ENCODE peak calls at places on chromosomes 1 and 21, in four cellular contexts. I is IMR-90, R is cardiac muscle cell, C is pancreas. B is an unnamed sample. For H3K9me3, the result is how much of the 10 kb centered on the place peaks cover.

GRCh38 chr1:58619286-58620054 is 42.4 kb upstream of the TACSTD2 start:
- DNase-seq in I (no peak), R (no peak), C (peak), B (no peak)

GRCh38 chr1:202160377-202160940 is at the start of gene PTPN7:
- DNase-seq in I (no peak), R (no peak), C (no peak), B (peak)

GRCh38 chr1:41613646-41614592 is 129.4 kb upstream of the EDN2 start:
- DNase-seq in I (peak), R (no peak), C (no peak), B (no peak)

GRCh38 chr21:36092676-36093075 is 22.9 kb downstream of the CBR1 start:
- DNase-seq in I (no peak), R (no peak), C (no peak), B (no peak)

GRCh38 chr1:231937013-231937754 is 310.6 kb downstream of the DISC1 start:
- DNase-seq in I (no peak), R (peak), C (no peak), B (no peak)

GRCh38 chr1:6260961-6261614 is at the start of gene GPR153:
- DNase-seq in I (no peak), R (peak), C (no peak), B (peak)

GRCh38 chr1:100382657-100383056 is 30.4 kb downstream of the CDC14A start:
- DNase-seq in I (no peak), R (no peak), C (no peak), B (no peak)

GRCh38 chr1:20184997-20185833 is 681 bp upstream of the UBXN10 start:
- DNase-seq in I (no peak), R (no peak), C (no peak), B (no peak)

GRCh38 chr1:15153184-15153841 is at the start of gene TMEM51:
- DNase-seq in I (peak), R (peak), C (peak), B (no peak)

GRCh38 chr21:46078984-46079356 is 18.9 kb upstream of the COL6A2 start:
- DNase-seq in I (no peak), R (no peak), C (peak), B (no peak)

GRCh38 chr1:168465942-168466702 is 77.7 kb downstream of the XCL2 start:
- DNase-seq in I (peak), R (peak), C (no peak), B (no peak)

GRCh38 chr1:59474496-59474895 is 177.6 kb downstream of the FGGY start:
- DNase-seq in I (no peak), R (no peak), C (no peak), B (no peak)

GRCh38 chr1:158730453-158730852 is 9.9 kb upstream of the OR6K3 start:
- DNase-seq in I (no peak), R (no peak), C (no peak), B (no peak)

GRCh38 chr1:16146888-16147614 is 8.8 kb downstream of the EPHA2 start:
- DNase-seq in I (peak), R (peak), C (no peak), B (no peak)

GRCh38 chr1:85577421-85578320 is 2.9 kb upstream of the CCN1 start:
- DNase-seq in I (no peak), R (peak), C (no peak), B (no peak)

GRCh38 chr1:225423518-225423855 is 4.4 kb downstream of the LBR start:
- DNase-seq in I (no peak), R (peak), C (no peak), B (no peak)

GRCh38 chr1:222167111-222167510 is 380.8 kb downstream of the HHIPL2 start:
- DNase-seq in I (peak), R (peak), C (peak), B (peak)

GRCh38 chr1:44801491-44802305 is 1.5 kb downstream of the PLK3 start:
- DNase-seq in I (no peak), R (no peak), C (no peak), B (no peak)

GRCh38 chr1:43373034-43373940 is 5.5 kb upstream of the ELOVL1 start:
- DNase-seq in I (peak), R (no peak), C (no peak), B (no peak)

GRCh38 chr1:26986658-26987057 is 6.8 kb upstream of the TRNP1 start:
- DNase-seq in I (no peak), R (no peak), C (peak), B (no peak)

GRCh38 chr1:204746838-204747442 is 61.4 kb upstream of the LRRN2 start:
- DNase-seq in I (peak), R (peak), C (no peak), B (peak)

GRCh38 chr1:66848193-66848592 is 47.1 kb upstream of the INSL5 start:
- DNase-seq in I (no peak), R (peak), C (no peak), B (no peak)

GRCh38 chr21:42845296-42845965 is 33.9 kb downstream of the WDR4 start:
- DNase-seq in I (no peak), R (no peak), C (peak), B (no peak)

GRCh38 chr1:200154069-200154767 is 126.7 kb downstream of the NR5A2 start:
- DNase-seq in I (peak), R (no peak), C (no peak), B (no peak)

GRCh38 chr1:227945891-227946623 is 1.7 kb downstream of the WNT9A start:
- DNase-seq in I (peak), R (no peak), C (peak), B (no peak)

GRCh38 chr1:19664453-19665043 is at the start of gene HTR6:
- DNase-seq in I (no peak), R (peak), C (no peak), B (no peak)

GRCh38 chr1:154866995-154867795 is 2.9 kb downstream of the KCNN3 start:
- DNase-seq in I (peak), R (peak), C (no peak), B (peak)

GRCh38 chr1:183039330-183039729 is 16.1 kb downstream of the LAMC1 start:
- DNase-seq in I (no peak), R (no peak), C (no peak), B (no peak)

GRCh38 chr21:26781331-26781730 is 63.9 kb downstream of the ADAMTS1 start:
- DNase-seq in I (no peak), R (no peak), C (no peak), B (no peak)

GRCh38 chr21:26784974-26785373 is 60.2 kb downstream of the ADAMTS1 start:
- DNase-seq in I (no peak), R (no peak), C (no peak), B (no peak)

GRCh38 chr21:26783801-26784200 is 61.4 kb downstream of the ADAMTS1 start:
- DNase-seq in I (no peak), R (no peak), C (no peak), B (no peak)

GRCh38 chr21:26782754-26783153 is 62.5 kb downstream of the ADAMTS1 start:
- DNase-seq in I (no peak), R (no peak), C (no peak), B (no peak)

GRCh38 chr21:26782349-26782748 is 62.9 kb downstream of the ADAMTS1 start:
- DNase-seq in I (no peak), R (no peak), C (no peak), B (no peak)
- H3K9me3 ChIP-seq in I (under half), R (under half), C (under half), B (under half)

DNA sequence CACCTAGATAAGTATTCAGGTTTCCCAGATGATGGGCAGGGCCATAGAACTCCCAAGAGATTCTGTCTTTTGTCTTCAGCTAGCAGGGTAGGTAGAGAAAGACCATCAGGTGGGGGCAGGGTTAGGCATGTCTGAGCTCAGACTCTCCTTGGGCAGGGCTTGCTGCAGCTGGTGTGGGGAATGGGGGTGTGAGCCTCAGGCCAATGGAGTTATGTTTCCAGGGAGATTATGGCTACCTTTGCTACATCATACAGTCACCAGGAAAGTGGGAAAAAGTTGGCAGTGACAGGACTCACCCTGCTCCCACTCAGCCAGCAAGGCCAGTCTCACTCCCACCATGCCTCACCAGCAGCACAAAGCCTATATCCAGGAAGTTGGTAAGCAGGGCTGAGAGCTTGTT is 77.8 kb downstream of the DRAM2 start:
- DNase-seq in I (no peak), R (no peak), C (no peak), B (no peak)
- H3K9me3 ChIP-seq in I (under half), R (under half), C (under half), B (under half)

DNA sequence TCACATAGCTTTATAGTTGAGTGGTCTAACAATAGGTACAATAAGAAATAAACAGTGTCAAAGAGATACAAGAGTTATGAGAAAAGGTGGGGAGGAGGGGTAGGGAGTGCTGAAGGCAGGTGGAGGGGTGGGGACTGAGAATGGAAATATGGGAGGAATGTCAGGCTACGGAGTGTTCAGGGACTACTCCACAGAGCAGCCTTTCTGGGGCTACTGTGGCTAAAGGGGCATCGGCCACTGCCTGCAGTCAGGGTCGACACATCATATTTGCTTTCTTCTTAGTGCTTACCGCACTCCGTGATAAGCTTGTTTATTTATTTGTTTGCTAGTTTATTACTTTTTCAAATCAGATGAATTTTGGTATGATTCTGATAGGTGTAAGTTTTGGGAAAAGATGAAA is 34.4 kb upstream of the CRNN start:
- DNase-seq in I (no peak), R (no peak), C (no peak), B (no peak)
- H3K9me3 ChIP-seq in I (under half), R (under half), C (under half), B (under half)

DNA sequence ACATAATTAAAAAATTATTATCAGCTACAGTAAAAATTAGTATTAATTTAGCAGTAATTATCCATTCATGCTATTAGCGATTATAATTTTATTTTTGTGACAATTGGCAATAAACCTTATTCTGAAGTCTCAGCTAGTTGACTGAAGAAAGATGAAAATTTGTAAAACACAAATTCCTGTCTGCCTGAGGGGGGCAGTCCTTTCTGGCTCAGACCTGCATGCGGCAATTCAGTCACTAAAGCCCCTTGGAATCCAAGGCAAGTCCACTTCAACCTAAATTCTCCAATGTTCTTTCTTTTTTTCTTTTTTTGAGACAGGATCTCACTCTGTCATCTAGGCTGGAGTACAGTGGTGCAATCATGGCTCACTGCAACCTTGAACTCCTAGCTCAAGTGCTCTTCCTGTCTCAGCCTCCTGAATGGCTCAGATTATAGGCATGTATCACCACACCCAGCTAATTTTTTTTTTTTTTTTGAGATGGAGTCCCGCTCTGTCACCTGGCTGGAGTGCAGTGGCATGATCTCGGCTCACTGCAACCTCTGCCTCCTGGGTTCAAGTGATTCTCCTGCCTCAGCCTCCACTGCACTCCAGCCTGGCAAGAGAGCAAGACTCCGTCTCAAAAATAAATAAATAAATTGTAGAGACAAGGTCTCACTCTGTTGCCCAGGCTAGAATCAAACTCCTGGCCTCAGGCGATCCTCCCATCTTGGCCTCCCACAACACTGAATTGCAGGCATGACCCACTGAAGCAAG is 24.1 kb upstream of the ITPKB start:
- DNase-seq in I (no peak), R (no peak), C (no peak), B (no peak)
- H3K9me3 ChIP-seq in I (under half), R (under half), C (under half), B (under half)

DNA sequence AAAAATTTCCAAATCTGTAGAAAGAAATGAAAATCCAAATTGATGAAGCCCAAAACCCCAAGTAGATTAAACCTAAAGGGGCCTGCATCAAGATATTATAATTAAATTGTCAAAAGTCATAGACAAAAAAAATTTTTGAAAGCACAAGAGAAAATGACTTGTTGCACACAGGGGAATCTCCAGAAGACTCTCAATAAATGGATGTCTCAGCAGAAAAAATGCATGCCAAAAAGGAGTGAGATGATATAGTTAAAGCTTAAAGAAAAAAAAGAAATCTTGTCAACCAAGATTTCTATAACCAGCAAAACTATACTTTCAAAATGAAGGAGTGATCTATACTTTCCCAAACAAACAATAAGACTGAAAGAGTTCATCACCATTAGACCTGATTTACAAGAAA is 393.2 kb upstream of the SPAG17 start:
- DNase-seq in I (no peak), R (no peak), C (no peak), B (no peak)
- H3K9me3 ChIP-seq in I (under half), R (under half), C (under half), B (under half)

DNA sequence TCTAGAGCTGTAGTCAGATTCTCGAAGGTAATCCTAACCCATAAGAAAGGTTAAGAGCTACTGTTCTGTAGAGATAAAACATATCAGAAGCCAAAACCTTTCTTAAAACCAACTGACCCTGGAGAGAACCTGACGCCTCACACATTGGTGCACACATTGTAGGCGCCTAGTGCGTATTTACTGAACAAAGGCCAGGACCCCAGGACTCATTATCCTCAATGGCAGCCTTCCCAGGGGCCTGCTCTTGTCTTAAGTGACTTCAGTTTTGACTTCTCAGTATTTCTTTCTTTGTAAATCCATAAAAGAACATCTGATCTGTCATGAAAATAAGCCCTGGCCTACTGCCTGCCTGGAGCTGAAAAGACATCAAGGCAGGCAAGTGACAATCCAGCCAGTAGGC is 27.6 kb downstream of the ABCA4 start:
- DNase-seq in I (no peak), R (no peak), C (no peak), B (no peak)
- H3K9me3 ChIP-seq in I (under half), R (under half), C (under half), B (under half)

DNA sequence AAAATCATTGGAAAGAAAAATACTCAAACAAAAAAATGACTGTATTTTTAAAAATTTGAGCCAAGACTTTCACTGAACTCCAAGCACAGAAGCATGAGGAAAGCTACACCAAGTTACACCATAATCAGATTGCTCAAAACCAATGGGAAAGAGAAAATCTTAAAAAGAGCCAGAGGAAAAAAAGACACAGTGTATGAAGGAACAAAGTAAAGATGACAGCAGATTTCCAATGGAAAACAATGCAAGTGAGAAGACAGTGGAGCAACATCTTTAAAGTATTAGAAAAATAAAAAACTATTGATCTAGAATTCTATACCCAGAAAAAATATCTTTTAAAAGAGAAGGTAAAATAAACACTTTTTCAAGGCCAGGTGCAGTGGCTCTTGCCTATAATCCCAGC is 147.8 kb upstream of the ZBTB40 start:
- DNase-seq in I (no peak), R (no peak), C (no peak), B (no peak)
- H3K9me3 ChIP-seq in I (under half), R (under half), C (under half), B (under half)

GRCh38 chr21:8993284-8993942 is 1528.0 kb upstream of the TPTE start:
- DNase-seq in I (no peak), R (no peak), C (no peak), B (peak)
- H3K9me3 ChIP-seq in I (under half), R (under half), C (under half), B (half or more)

GRCh38 chr1:163633366-163633765 is 311.6 kb downstream of the NUF2 start:
- DNase-seq in I (no peak), R (no peak), C (no peak), B (no peak)
- H3K9me3 ChIP-seq in I (under half), R (under half), C (under half), B (under half)

GRCh38 chr21:9760398-9761074 is 760.8 kb upstream of the TPTE start:
- DNase-seq in I (no peak), R (no peak), C (no peak), B (no peak)
- H3K9me3 ChIP-seq in I (under half), R (under half), C (under half), B (half or more)

B was measured in Karpas-422.